ENCODE peak calls at places on chromosomes 6 and 20, in six cellular contexts. M is body of pancreas, G is uterus, W is neuronal stem cell, N is esophagus squamous epithelium, I is mesenchymal stem cell. V is an unnamed sample. For H3K9me3, the result is how much of the 10 kb centered on the place peaks cover.

GRCh38 chr6:149264629-149265028 is 52.9 kb upstream of the TAB2 start:
- DNase-seq in W (no peak), M (no peak), I (no peak), G (no peak), N (no peak), V (no peak)

GRCh38 chr6:35287671-35288396 is 9.8 kb upstream of the DEF6 start:
- DNase-seq in I (peak), G (no peak), M (no peak), N (no peak), W (no peak), V (no peak)

GRCh38 chr20:16096756-16097326 is 476.4 kb downstream of the KIF16B start:
- DNase-seq in I (no peak), M (no peak), W (no peak), N (no peak), G (no peak), V (no peak)

GRCh38 chr6:95448208-95448607 is 129.1 kb upstream of the MANEA start:
- DNase-seq in I (no peak), M (no peak), W (no peak), G (no peak), N (no peak), V (no peak)

GRCh38 chr20:17327185-17327780 is 100.4 kb downstream of the PCSK2 start:
- DNase-seq in W (no peak), G (no peak), N (no peak), M (peak), I (no peak), V (no peak)

GRCh38 chr20:56893206-56893605 is 264.1 kb downstream of the TFAP2C start:
- DNase-seq in I (no peak), N (no peak), G (no peak), W (no peak), M (peak), V (no peak)

GRCh38 chr6:147434508-147434907 is 74.0 kb upstream of the SAMD5 start:
- DNase-seq in G (no peak), W (no peak), M (no peak), I (peak), N (no peak), V (no peak)

GRCh38 chr20:53834044-53834442 is 236.4 kb downstream of the BCAS1 start:
- DNase-seq in I (no peak), N (no peak), M (no peak), W (no peak), G (no peak), V (no peak)

GRCh38 chr6:125888989-125889656 is 67.4 kb upstream of the HINT3 start:
- DNase-seq in G (no peak), N (no peak), W (peak), I (peak), M (peak), V (no peak)

GRCh38 chr6:41728073-41728936 is 7.1 kb downstream of the TFEB start:
- DNase-seq in W (no peak), G (no peak), M (peak), I (no peak), N (no peak), V (no peak)

GRCh38 chr6:120604510-120604909 is 729.8 kb downstream of the TBC1D32 start:
- DNase-seq in N (no peak), W (no peak), G (no peak), M (no peak), I (no peak), V (no peak)

GRCh38 chr6:168195712-168196111 is 116.7 kb upstream of the FRMD1 start:
- DNase-seq in W (no peak), I (no peak), M (no peak), G (no peak), N (no peak), V (no peak)

GRCh38 chr20:38181207-38181693 is 16.2 kb upstream of the TGM2 start:
- DNase-seq in G (peak), I (no peak), W (no peak), N (no peak), M (no peak), V (no peak)

GRCh38 chr6:136566007-136566487 is 15.8 kb upstream of the MAP7 start:
- DNase-seq in G (no peak), N (no peak), I (no peak), M (peak), W (no peak), V (no peak)

GRCh38 chr6:127403636-127404035 is 55.6 kb downstream of the KIAA0408 start:
- DNase-seq in M (no peak), W (no peak), N (no peak), I (no peak), G (no peak), V (no peak)

GRCh38 chr20:37245671-37246237 is 15.9 kb downstream of the GHRH start:
- DNase-seq in G (no peak), M (no peak), W (peak), N (no peak), I (no peak), V (no peak)

DNA sequence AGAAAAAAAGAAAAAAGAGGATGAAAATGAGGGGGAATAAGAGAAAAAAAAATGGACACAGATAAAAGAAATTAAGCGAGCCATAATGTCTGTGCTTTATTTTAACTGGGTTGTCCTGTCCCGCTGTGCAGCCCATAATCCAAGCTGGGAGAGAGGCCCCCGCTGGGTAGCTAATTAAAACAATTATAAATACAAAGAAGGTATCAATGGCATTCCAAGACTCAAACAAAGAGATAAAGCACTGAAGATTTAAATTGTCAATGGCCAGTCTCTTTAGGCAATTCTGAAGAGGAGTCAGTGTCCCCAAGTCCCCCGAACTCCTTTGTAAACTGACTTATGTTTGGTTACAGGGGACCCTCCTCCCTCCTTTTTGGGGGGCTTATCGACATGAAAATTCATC is 143.2 kb downstream of the ZFP64 start:
- DNase-seq in I (no peak), W (peak), M (no peak), N (no peak), G (no peak), V (no peak)
- H3K4me3 ChIP-seq in I (no peak), W (no peak), M (no peak), N (no peak), G (no peak), V (no peak)

DNA sequence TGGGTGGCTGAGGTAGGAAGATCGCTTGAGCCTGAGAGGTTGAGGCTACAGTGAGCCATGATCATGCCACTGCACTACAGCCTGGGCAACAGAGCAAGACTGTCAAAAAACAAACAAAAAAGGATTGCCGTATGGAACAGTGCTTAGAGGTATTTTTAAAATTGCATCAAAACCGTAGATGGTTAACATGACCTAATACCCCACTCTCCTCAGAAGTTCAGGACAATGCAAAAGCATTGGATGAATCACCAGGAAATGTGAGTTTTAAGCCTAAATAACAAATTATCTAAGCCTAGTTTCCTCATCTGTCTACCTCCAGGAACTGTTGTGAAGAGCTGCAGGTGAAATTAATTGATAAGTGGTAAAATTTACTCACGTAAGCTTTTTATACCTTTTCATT is 123.8 kb upstream of the ID4 start:
- DNase-seq in N (no peak), I (no peak), M (no peak), W (no peak), G (no peak), V (no peak)
- H3K27ac ChIP-seq in N (no peak), I (no peak), M (no peak), W (no peak), G (no peak), V (no peak)

DNA sequence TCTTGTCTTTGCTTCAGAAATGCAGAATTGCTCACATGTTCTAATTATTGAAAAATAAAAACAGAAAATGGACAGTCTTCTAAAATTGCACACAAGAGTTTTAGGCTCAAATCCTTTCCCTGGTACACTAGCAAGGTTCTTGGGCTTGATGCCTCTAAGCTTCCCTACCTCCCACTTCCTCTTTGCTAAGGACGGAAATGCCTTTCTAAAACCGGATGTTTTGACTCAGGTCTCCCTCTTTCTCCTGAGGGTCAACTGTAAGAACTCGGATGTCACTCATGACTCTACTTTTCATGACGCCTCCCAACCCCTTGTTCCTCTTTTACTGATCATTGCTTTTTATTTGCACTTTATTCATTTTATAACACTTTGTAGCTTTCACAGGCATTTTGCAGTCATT is 613.5 kb downstream of the C6orf118 start:
- DNase-seq in G (no peak), M (no peak), N (no peak), W (no peak), I (no peak), V (no peak)
- H3K9me3 ChIP-seq in G (under half), M (under half), N (under half), W (under half), I (under half), V (under half)

DNA sequence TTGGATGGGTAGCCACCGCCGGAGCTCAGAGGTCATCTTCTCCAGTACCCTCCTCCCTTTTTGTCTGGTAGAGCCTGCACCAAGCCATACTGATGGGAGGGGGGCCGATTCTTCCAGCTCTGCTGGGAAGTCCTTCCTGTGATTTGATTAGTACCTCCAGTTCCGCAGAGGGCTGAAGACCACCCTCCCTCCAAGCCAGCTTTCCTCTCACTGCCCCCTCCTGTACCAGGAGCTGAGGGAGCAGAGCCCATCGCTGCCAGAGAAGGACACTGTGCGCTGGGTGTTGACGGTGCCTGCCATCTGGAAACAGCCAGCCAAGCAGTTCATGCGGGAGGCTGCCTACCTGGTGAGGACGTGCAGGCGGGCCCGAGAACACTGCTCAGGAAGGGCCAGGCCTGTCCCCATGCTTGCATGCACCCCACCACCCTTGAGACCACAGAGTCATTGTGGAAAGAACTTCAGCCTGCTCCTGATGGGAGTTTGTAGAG is 13.2 kb downstream of the HSPA12B start:
- DNase-seq in I (no peak), W (no peak), G (no peak), N (no peak), M (no peak), V (no peak)
- H3K4me3 ChIP-seq in I (no peak), W (no peak), G (no peak), N (no peak), M (no peak), V (no peak)

GRCh38 chr6:19849196-19849595 is 12.0 kb downstream of the ID4 start:
- DNase-seq in G (no peak), M (no peak), N (no peak), W (no peak), I (no peak), V (no peak)

GRCh38 chr6:19849736-19850135 is 12.6 kb downstream of the ID4 start:
- DNase-seq in G (no peak), M (no peak), I (no peak), N (no peak), W (no peak), V (no peak)

GRCh38 chr6:19848465-19848864 is 11.3 kb downstream of the ID4 start:
- DNase-seq in I (no peak), N (no peak), M (no peak), G (no peak), W (no peak), V (no peak)

GRCh38 chr6:19852090-19852457 is 14.9 kb downstream of the ID4 start:
- DNase-seq in N (no peak), W (no peak), G (no peak), I (no peak), M (no peak), V (no peak)

DNA sequence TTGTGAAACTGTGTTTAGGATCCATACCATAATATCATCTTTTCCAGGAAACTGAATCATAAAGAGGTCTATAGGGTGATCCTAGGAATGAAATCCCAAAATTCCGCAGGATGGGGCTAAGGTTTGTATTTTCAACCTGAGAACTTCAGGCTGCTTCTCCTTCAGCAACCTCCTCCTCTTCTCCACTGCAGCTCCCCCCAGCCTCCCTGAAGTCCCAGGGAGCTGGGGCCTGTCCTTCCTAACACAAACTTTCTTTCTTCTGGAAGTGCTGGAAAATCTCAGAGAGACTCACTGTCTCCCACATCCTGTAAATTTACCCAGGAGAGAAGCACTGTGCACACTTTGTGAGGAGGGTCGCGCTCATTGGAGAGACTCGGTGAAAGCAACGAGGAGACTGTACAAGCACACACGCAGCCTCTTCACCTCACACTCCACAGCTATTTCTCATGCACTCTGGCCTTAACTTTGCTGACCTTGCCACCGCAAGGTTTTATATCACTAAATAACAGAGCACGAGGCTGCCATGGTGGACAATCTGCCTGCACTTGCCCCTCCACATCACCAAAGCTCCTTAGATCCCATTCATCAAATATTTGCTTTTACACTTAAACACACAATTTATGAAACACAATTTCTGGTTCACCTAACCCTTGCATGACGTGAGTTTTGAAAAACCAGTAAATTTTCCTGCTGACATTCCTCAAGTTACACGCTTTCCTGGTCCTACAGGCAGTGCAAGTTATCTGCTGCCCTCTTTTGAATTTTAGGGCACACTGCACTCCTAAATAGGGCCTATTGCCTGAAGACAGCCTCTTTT is 14.3 kb downstream of the ID4 start:
- DNase-seq in W (peak), N (no peak), G (peak), I (peak), M (peak), V (no peak)
- H3K27ac ChIP-seq in W (peak), N (peak), G (peak), I (no peak), M (peak), V (no peak)

GRCh38 chr20:49281059-49281912 is 3.4 kb upstream of the ZNFX1 start:
- DNase-seq in G (no peak), I (peak), N (no peak), W (no peak), M (no peak), V (no peak)

GRCh38 chr20:49283176-49283702 is 5.4 kb upstream of the ZNFX1 start:
- DNase-seq in W (no peak), N (no peak), M (no peak), G (no peak), I (no peak), V (no peak)

GRCh38 chr20:49283703-49284625 is 6.1 kb upstream of the ZNFX1 start:
- DNase-seq in I (peak), W (no peak), G (no peak), N (no peak), M (no peak), V (no peak)

GRCh38 chr20:49281913-49282467 is 4.1 kb upstream of the ZNFX1 start:
- DNase-seq in M (no peak), I (no peak), G (no peak), W (no peak), N (no peak), V (no peak)

GRCh38 chr20:49282584-49283171 is 4.8 kb upstream of the ZNFX1 start:
- DNase-seq in G (no peak), I (peak), W (no peak), M (no peak), N (no peak), V (no peak)
- H3K9me3 ChIP-seq in G (under half), I (under half), W (half or more), M (under half), N (under half), V (under half)

DNA sequence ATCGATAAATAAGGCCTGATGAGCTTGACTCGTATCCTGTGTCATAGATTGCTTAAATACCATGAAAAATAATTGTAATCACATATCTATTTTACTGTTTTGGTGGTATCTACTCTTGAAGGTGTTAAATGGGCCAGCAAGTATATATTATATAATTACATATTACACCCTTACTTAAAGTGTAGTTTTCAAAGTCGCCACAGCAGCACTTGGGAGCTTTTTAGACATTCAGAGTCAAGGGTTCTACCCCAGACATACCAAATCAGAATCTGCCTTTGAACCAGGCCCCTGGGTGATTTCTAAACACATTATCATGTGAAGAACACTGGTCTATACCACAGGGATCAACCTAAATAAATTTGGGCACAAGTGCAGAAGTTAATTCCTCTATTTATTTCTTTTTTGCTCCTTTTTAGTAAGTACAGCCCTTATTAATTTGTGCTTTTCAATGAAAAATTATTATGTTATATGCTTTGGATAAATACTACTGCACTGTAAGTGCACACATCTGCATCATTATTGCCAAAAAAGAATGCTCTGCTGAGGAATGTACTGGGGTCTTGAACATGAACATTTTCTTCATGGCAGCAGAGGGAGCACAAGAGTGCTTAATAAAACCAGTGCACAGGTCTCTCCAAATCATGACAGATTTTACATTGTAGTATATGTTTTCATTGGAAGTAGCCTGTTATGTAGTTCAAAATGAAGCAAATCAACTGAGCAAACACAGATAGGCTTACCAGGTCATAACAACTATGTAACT is 3.1 kb upstream of the ATXN1 start:
- DNase-seq in G (no peak), N (no peak), W (no peak), M (no peak), I (peak), V (no peak)
- H3K4me3 ChIP-seq in G (no peak), N (no peak), W (no peak), M (no peak), I (no peak), V (no peak)

GRCh38 chr6:82397962-82398692 is 34.5 kb downstream of the TPBG start:
- DNase-seq in M (no peak), I (peak), W (no peak), G (no peak), N (no peak), V (no peak)

DNA sequence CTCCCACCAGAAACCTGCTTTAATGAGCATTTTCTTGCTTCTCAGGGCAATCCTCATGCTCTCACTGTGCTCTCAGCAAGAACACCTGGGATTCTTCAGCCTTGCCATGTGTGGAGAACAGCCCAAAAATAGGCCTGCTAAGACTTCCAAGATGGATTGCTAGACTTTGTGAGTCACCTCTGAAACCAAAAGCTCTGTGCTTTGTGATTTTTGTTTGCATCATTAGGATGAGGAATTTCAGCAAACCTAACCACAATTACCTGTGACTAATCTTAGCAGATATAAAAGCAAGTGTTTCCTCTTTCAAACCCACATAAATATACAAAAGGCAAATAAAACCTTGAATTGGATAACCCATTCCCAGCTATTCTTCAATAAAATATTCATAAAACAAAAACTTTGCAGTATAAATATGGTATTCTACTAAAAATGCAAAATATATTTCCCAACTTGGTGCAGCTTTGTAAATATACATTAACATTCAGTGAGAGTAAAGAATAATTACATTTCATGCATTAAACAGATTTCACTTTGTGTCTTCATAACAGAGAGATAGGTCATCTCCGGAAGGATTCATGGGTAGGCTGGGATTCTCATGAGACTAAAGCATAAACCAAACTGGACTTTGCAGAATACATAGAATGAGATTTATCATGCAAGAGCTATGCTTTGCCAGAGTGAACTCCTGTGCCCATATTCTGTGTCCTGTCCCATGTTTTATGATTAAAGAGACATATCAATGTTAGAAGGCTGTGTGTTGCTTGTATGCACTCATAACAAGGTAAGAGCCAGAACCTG is 33.5 kb downstream of the TPBG start:
- DNase-seq in G (peak), N (no peak), M (no peak), I (peak), W (no peak), V (no peak)
- H3K27ac ChIP-seq in G (no peak), N (peak), M (no peak), I (peak), W (no peak), V (no peak)

V was measured in right atrium auricular region.